ENCODE peak calls at places on chromosomes 16 and 17, in eight cellular contexts. H is HTR-8/SVneo; X is AG08396; I is activated CD4-positive, alpha-beta T cell treated with anti-CD3 and anti-CD28 coated beads for 24 hours; S is OCI-LY7; E is lung microvascular endothelial cell; Z is osteocyte; O is psoas muscle. C is an unnamed sample.

GRCh38 chr16:57000271-57001025 is 11.1 kb downstream of the NLRC5 start:
- DNase-seq in I (peak; percentile 57), S (no peak), H (peak; percentile 61), X (peak; percentile 76), Z (no peak), O (peak; percentile 77), E (peak; percentile 63), C (no peak)

GRCh38 chr16:85929259-85929704 is 30.3 kb downstream of the IRF8 start:
- DNase-seq in O (no peak), X (no peak), E (no peak), I (no peak), S (no peak), H (no peak), Z (no peak), C (no peak)

GRCh38 chr17:21419299-21420239 is 43.4 kb downstream of the KCNJ12 start:
- DNase-seq in X (no peak), O (no peak), I (peak; percentile 15), Z (peak; percentile 83), E (no peak), S (peak; percentile 53), H (no peak), C (no peak)

GRCh38 chr16:3113765-3114479 is 1.5 kb downstream of the ZNF205 start:
- DNase-seq in H (no peak), E (peak; percentile 77), X (no peak), O (no peak), I (no peak), Z (no peak), S (no peak), C (no peak)

GRCh38 chr17:44655983-44656700 is at the start of gene MEIOC:
- DNase-seq in H (peak; percentile 88), I (peak; percentile 17), E (peak; percentile 10), X (no peak), Z (no peak), S (peak; percentile 12), O (no peak), C (no peak)

GRCh38 chr17:77693776-77694175 is 264.7 kb upstream of the TNRC6C start:
- DNase-seq in Z (peak; percentile 66), O (no peak), S (no peak), X (no peak), H (no peak), E (no peak), I (no peak), C (peak; percentile 61)

GRCh38 chr16:51407199-51407598 is 256.1 kb upstream of the SALL1 start:
- DNase-seq in O (no peak), S (no peak), E (no peak), X (no peak), Z (no peak), I (no peak), H (no peak), C (no peak)

GRCh38 chr17:5870231-5870953 is 199.8 kb upstream of the WSCD1 start:
- DNase-seq in O (no peak), H (no peak), Z (peak; percentile 68), S (no peak), X (no peak), E (no peak), I (no peak), C (peak; percentile 32)

GRCh38 chr16:57981636-57982035 is 10.7 kb upstream of the CNGB1 start:
- DNase-seq in I (no peak), O (no peak), X (no peak), E (no peak), S (peak; percentile 7), Z (no peak), H (no peak), C (no peak)

GRCh38 chr17:82239401-82239925 is 10.6 kb downstream of the SLC16A3 start:
- DNase-seq in E (no peak), O (no peak), I (no peak), S (no peak), X (no peak), Z (no peak), H (no peak), C (no peak)

GRCh38 chr17:45021607-45022287 is 29.7 kb downstream of the DCAKD start:
- DNase-seq in X (peak; percentile 94), S (peak; percentile 76), O (peak; percentile 85), Z (peak; percentile 89), H (no peak), E (peak; percentile 68), I (peak; percentile 45), C (no peak)

GRCh38 chr16:13379266-13379665 is 477.9 kb downstream of the SHISA9 start:
- DNase-seq in Z (no peak), E (no peak), X (no peak), O (no peak), I (no peak), H (no peak), S (no peak), C (no peak)

GRCh38 chr16:51035110-51035498 is 116.0 kb downstream of the SALL1 start:
- DNase-seq in O (peak; percentile 60), E (no peak), H (no peak), I (no peak), X (no peak), S (peak; percentile 21), Z (no peak), C (no peak)

GRCh38 chr17:65763786-65764185 is 202.3 kb upstream of the AXIN2 start:
- DNase-seq in H (no peak), I (no peak), X (no peak), O (no peak), Z (no peak), E (no peak), S (no peak), C (no peak)